ENCODE peak calls at places on chromosomes 5 and 9, in seven cellular contexts. W is GM23338, I is epithelial cell of esophagus, F is endodermal cell, K is ovary, U is mucosa of descending colon, G is fibroblast of pulmonary artery. J is an unnamed sample.

GRCh38 chr9:90842984-90843383 is 41.4 kb downstream of the SYK start:
- DNase-seq in W (no peak), I (no peak), F (no peak), K (no peak), U (no peak), G (no peak), J (no peak)

GRCh38 chr9:82117528-82117927 is 129.0 kb downstream of the SPATA31D1 start:
- DNase-seq in W (no peak), I (no peak), F (no peak), K (no peak), U (no peak), G (no peak), J (no peak)

GRCh38 chr5:172455511-172456061 is 1.3 kb upstream of the SH3PXD2B start:
- DNase-seq in W (no peak), I (peak; percentile 69), F (peak; percentile 88), K (peak; percentile 60), U (no peak), G (peak; percentile 71), J (no peak)

GRCh38 chr5:55037046-55037771 is 13.2 kb downstream of the GZMK start:
- DNase-seq in W (peak; percentile 81), I (peak; percentile 14), F (peak; percentile 70), K (no peak), U (no peak), G (peak; percentile 12), J (peak; percentile 79)

GRCh38 chr9:89542461-89543021 is 44.6 kb upstream of the SEMA4D start:
- DNase-seq in W (no peak), I (peak; percentile 33), F (peak; percentile 38), K (no peak), U (no peak), G (no peak), J (no peak)

GRCh38 chr5:72434056-72434780 is 73.0 kb downstream of the ZNF366 start:
- DNase-seq in W (no peak), I (no peak), F (no peak), K (no peak), U (no peak), G (no peak), J (no peak)

GRCh38 chr9:3181049-3181953 is 337.4 kb upstream of the PUM3 start:
- DNase-seq in W (peak; percentile 91), I (peak; percentile 80), F (peak; percentile 91), K (peak; percentile 16), U (peak; percentile 69), G (peak; percentile 21), J (no peak)

GRCh38 chr5:17058438-17058837 is 122.3 kb upstream of the MYO10 start:
- DNase-seq in W (no peak), I (no peak), F (no peak), K (no peak), U (no peak), G (no peak), J (no peak)

GRCh38 chr5:956178-956761 is 52.3 kb upstream of the NKD2 start:
- DNase-seq in W (no peak), I (no peak), F (no peak), K (no peak), U (no peak), G (no peak), J (no peak)

GRCh38 chr5:154390096-154390495 is 55.7 kb upstream of the SAP30L start:
- DNase-seq in W (no peak), I (no peak), F (no peak), K (no peak), U (no peak), G (peak; percentile 64), J (no peak)

GRCh38 chr5:28265877-28266276 is 1227.5 kb upstream of the CDH9 start:
- DNase-seq in W (peak; percentile 41), I (no peak), F (no peak), K (no peak), U (no peak), G (no peak), J (no peak)

GRCh38 chr5:78757269-78758053 is 108.9 kb upstream of the LHFPL2 start:
- DNase-seq in W (no peak), I (peak; percentile 19), F (no peak), K (no peak), U (no peak), G (peak; percentile 51), J (no peak)

DNA sequence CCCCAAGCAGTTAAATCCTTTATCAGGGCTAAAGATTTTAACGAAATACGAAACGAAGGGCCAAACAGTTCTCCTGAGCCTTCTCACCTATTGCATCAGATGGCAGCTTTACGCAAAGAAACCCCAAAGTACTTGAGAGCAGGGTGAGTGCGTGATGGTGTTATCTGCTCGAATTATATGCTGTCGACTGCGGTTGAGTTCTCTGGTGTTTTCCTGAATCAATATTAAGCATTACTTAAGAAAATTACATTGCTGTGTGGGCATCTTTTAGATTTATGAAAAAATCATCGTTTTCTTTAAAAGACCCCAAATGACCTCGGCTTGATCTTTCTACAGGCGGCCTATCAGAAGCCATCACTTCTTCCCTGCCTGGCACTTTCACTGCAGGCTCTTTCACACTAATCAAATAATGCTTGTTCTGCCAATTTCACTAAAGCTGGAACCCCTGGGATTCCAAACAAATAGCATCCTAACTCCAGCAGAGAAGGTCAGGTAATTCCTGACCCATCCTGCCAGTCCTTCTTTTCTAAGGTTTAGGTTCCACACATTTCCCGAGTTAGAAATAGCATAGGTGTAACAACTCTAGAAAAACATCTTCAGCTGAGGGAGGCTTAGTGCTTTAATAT is 1.7 kb downstream of the UBE2QL1 start:
- DNase-seq in W (peak; percentile 34), I (no peak), F (no peak), K (no peak), U (no peak), G (no peak), J (no peak)
- H3K4me3 ChIP-seq in W (peak overlapping the region; percentile 77), I (no peak overlapping the region), F (no peak overlapping the region), K (no peak overlapping the region), U (no peak overlapping the region), G (no peak overlapping the region), J (no peak overlapping the region)

GRCh38 chr5:134502259-134502658 is 23.2 kb upstream of the JADE2 start:
- DNase-seq in W (no peak), I (no peak), F (no peak), K (no peak), U (no peak), G (no peak), J (no peak)
- H3K4me3 ChIP-seq in W (no peak overlapping the region), I (no peak overlapping the region), F (no peak overlapping the region), K (no peak overlapping the region), U (no peak overlapping the region), G (no peak overlapping the region), J (no peak overlapping the region)

GRCh38 chr9:137068539-137069507 is 1.5 kb downstream of the SAPCD2 start:
- DNase-seq in W (no peak), I (no peak), F (no peak), K (no peak), U (peak; percentile 36), G (no peak), J (no peak)
- H3K4me3 ChIP-seq in W (peak overlapping the region; percentile 71), I (peak overlapping the region; percentile 40), F (peak overlapping the region; percentile 76), K (no peak overlapping the region), U (no peak overlapping the region), G (no peak overlapping the region), J (no peak overlapping the region)

GRCh38 chr9:4762889-4763521 is 22.0 kb upstream of the AK3 start:
- DNase-seq in W (peak; percentile 68), I (peak; percentile 35), F (peak; percentile 89), K (no peak), U (peak; percentile 63), G (peak; percentile 48), J (no peak)

GRCh38 chr9:4760122-4760521 is 19.1 kb upstream of the AK3 start:
- DNase-seq in W (no peak), I (no peak), F (no peak), K (no peak), U (no peak), G (no peak), J (no peak)

GRCh38 chr9:4756420-4756819 is 15.4 kb upstream of the AK3 start:
- DNase-seq in W (no peak), I (no peak), F (no peak), K (no peak), U (no peak), G (no peak), J (no peak)

GRCh38 chr9:4764033-4764432 is 23.0 kb upstream of the AK3 start:
- DNase-seq in W (no peak), I (no peak), F (no peak), K (no peak), U (no peak), G (no peak), J (no peak)

GRCh38 chr9:4762108-4762888 is 21.3 kb upstream of the AK3 start:
- DNase-seq in W (peak; percentile 91), I (peak; percentile 86), F (peak; percentile 92), K (peak; percentile 79), U (peak; percentile 86), G (peak; percentile 87), J (peak; percentile 84)
- H3K4me3 ChIP-seq in W (peak overlapping the region; percentile 1), I (no peak overlapping the region), F (no peak overlapping the region), K (no peak overlapping the region), U (no peak overlapping the region), G (no peak overlapping the region), J (no peak overlapping the region)

GRCh38 chr9:121958530-121958929 is 134.6 kb downstream of the TTLL11 start:
- DNase-seq in W (no peak), I (peak; percentile 61), F (no peak), K (no peak), U (no peak), G (peak; percentile 18), J (no peak)

GRCh38 chr9:121955649-121956048 is 137.5 kb downstream of the TTLL11 start:
- DNase-seq in W (no peak), I (no peak), F (no peak), K (no peak), U (no peak), G (no peak), J (no peak)

GRCh38 chr9:121952611-121953010 is 140.5 kb downstream of the TTLL11 start:
- DNase-seq in W (no peak), I (no peak), F (no peak), K (no peak), U (no peak), G (no peak), J (no peak)

GRCh38 chr9:121956808-121957207 is 136.3 kb downstream of the TTLL11 start:
- DNase-seq in W (no peak), I (peak; percentile 61), F (no peak), K (no peak), U (no peak), G (no peak), J (no peak)

GRCh38 chr9:121954477-121955175 is 138.5 kb downstream of the TTLL11 start:
- DNase-seq in W (no peak), I (no peak), F (no peak), K (peak; percentile 72), U (no peak), G (peak; percentile 88), J (no peak)
- H3K4me3 ChIP-seq in W (no peak overlapping the region), I (no peak overlapping the region), F (no peak overlapping the region), K (no peak overlapping the region), U (no peak overlapping the region), G (no peak overlapping the region), J (no peak overlapping the region)